ENCODE peak calls at places on chromosome 15, in five cellular contexts. B, L, G, O and U are unnamed samples.
A peak's percentile ranks its signal among the peaks of the same experiment; 100 is the strongest.

GRCh38 chr15:94305133-94305532 is 73.8 kb downstream of the MCTP2 start:
- DNase-seq in O (no peak), L (peak; percentile 9), B (no peak), G (no peak), U (no peak)

GRCh38 chr15:70932397-70932796 is 39.8 kb downstream of the LRRC49 start:
- DNase-seq in O (no peak), G (no peak), B (no peak), L (no peak), U (no peak)

GRCh38 chr15:35182841-35183479 is 97.9 kb upstream of the NANOGP8 start:
- DNase-seq in G (peak; percentile 17), L (no peak), B (no peak), O (no peak), U (no peak)

GRCh38 chr15:58568157-58568571 is 136.4 kb downstream of the LIPC start:
- DNase-seq in G (no peak), O (peak; percentile 45), L (peak; percentile 51), B (peak; percentile 76), U (no peak)

GRCh38 chr15:69090197-69090948 is 70.1 kb upstream of the GLCE start:
- DNase-seq in B (no peak), L (peak; percentile 37), G (no peak), O (peak; percentile 80), U (peak; percentile 70)

GRCh38 chr15:71334874-71335273 is 219.6 kb downstream of the THSD4 start:
- DNase-seq in L (no peak), G (no peak), B (no peak), O (no peak), U (no peak)

GRCh38 chr15:92473784-92474183 is 80.1 kb downstream of the ST8SIA2 start:
- DNase-seq in O (no peak), L (no peak), G (no peak), B (no peak), U (no peak)

GRCh38 chr15:93866996-93867395 is 364.4 kb upstream of the MCTP2 start:
- DNase-seq in L (no peak), O (no peak), G (no peak), B (no peak), U (no peak)

GRCh38 chr15:61146643-61147230 is 82.4 kb downstream of the RORA start:
- DNase-seq in O (no peak), G (no peak), B (no peak), L (no peak), U (no peak)

GRCh38 chr15:70309035-70309434 is 211.3 kb upstream of the TLE3 start:
- DNase-seq in O (no peak), L (no peak), B (no peak), G (no peak), U (no peak)

GRCh38 chr15:34644061-34644460 is 60.6 kb upstream of the GOLGA8B start:
- DNase-seq in L (peak; percentile 56), G (no peak), B (no peak), O (peak; percentile 71), U (peak; percentile 38)

GRCh38 chr15:69976366-69976994 is 121.2 kb downstream of the TLE3 start:
- DNase-seq in L (peak; percentile 35), B (no peak), G (peak; percentile 90), O (peak; percentile 71), U (peak; percentile 68)

GRCh38 chr15:71294636-71295241 is 179.5 kb downstream of the THSD4 start:
- DNase-seq in L (peak; percentile 95), B (no peak), G (no peak), O (peak; percentile 73), U (peak; percentile 98)

GRCh38 chr15:65723786-65724354 is 68.2 kb downstream of the DENND4A start:
- DNase-seq in G (no peak), L (no peak), O (no peak), B (no peak), U (no peak)

GRCh38 chr15:60731583-60732130 is 252.7 kb upstream of the ICE2 start:
- DNase-seq in G (no peak), L (no peak), B (no peak), O (no peak), U (no peak)

GRCh38 chr15:52751522-52751921 is 38.6 kb downstream of the ONECUT1 start:
- DNase-seq in G (no peak), O (no peak), B (no peak), L (no peak), U (no peak)

GRCh38 chr15:61521961-61522360 is 292.9 kb upstream of the RORA start:
- DNase-seq in O (no peak), L (no peak), B (no peak), G (no peak), U (no peak)

DNA sequence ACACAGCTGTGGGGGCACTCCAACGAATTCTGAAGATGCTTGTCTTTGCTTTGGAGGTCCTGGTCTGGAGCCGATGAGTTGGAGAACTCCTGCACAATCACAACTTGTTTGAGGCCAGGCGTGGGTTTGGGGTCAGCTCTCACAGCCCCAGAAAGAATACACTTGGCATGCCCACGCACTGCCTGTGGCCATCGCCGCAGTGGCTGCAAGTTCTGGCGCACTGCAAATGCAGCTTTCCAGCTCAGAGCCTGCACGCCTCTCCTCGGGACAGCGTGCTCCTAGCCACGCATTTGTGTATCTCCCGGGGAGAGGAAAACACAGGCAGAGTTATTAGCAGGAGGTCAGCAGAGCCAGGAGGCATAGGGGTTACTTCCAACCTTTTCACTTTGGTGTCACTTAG is 282.7 kb downstream of the ADAMTS17 start:
- DNase-seq in L (no peak), B (no peak), G (no peak), O (no peak), U (no peak)
- TF ChIP-seq CTCF in L (no peak), B (no peak), G (no peak), O (no peak), U (no peak)

DNA sequence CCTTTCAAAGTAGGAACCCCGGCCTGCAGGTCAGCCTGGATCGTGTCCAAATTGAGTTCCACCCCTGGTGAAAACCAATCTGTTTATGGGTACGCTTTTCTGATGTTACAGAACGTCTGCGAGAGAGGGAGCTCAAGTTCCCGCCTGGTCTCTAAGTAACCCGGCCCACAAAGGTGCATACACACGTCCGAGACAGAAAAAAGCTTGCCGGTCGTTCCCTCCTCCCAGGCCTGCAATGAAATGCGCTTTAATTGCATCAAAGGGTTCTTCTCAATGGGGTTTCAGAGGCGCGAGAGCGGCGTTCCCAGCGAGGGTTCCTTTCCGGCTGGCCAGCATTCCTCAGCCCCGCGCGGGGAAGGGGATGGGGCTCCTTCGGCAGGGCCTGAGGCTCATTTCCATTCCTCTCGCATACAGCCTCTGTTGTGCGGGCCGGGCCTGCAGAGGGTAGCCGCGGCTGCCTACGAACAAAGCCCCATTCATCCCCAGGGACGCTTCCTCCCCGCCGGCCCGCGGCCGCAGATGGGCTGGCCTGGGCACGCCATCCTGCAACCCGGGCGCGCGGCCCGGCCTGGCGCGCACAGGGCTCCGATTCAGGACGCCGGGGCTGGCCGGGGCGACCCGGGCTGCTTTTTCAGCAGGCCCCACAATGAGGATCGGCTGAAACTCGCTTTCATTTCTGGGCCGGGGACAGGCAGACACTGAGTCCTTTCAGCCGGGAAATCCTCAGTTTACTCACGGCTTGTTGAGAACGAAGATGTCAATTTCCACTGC is 138.3 kb downstream of the TMCO5A start:
- DNase-seq in L (peak; percentile 88), O (peak; percentile 81), B (no peak), G (peak; percentile 60), U (peak; percentile 82)
- TF ChIP-seq CTCF in L (no peak), O (peak; percentile 25), B (peak; percentile 9), G (peak; percentile 31), U (peak; percentile 21)

GRCh38 chr15:42493694-42494093 is 1.7 kb upstream of the SNAP23 start:
- DNase-seq in B (no peak), G (no peak), O (no peak), L (no peak), U (no peak)

GRCh38 chr15:42491540-42492225 is 742 bp upstream of the ZNF106 start:
- DNase-seq in L (peak; percentile 41), B (no peak), O (peak; percentile 69), G (no peak), U (peak; percentile 16)

GRCh38 chr15:42494998-42495360 is 455 bp upstream of the SNAP23 start:
- DNase-seq in O (peak; percentile 81), B (no peak), G (no peak), L (peak; percentile 64), U (peak; percentile 62)

GRCh38 chr15:42490246-42490742 is 647 bp downstream of the ZNF106 start:
- DNase-seq in B (no peak), L (peak; percentile 25), G (no peak), O (peak; percentile 23), U (no peak)

DNA sequence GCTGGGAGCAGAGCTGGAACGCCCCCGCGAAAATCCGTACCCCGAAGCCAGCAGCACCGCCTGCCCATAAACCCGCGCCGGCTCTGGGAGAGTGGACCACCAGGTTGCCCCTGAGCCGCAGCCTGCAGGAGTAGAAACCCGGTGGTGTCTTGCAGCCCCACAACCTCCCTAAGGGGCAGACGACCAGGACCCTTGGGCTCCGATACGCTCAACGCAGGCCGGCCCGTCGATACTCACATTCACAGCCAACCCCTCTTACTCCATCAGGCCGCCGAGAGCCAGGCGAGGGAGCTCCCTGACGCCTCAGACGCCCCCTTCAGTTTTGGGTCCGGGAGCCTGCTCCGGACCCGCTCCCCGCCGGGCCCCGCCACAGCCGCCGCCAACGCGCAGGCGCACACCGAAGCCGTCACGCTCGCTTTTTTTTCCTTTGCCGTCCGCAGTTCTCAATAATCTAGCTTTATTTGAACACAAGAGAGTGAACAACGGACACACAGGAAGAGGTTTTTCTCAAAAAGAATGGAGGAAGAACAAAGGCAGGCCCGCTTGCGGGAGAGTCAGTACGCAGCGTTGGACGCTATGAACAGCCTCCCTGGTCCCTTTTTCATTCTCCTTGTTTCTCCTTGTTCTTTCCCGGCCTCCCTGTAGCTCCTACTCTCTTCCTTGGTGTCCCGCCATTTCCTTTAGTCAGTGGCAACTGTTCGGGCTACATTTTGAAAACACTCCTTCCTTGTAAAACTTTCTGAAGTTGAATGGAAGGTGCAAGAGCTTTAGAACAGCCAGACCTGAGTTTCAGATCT is at the start of gene ZNF106:
- DNase-seq in B (peak; percentile 56), G (peak; percentile 92), O (peak; percentile 93), L (peak; percentile 84), U (peak; percentile 89)
- TF ChIP-seq CTCF in B (peak; percentile 11), G (no peak), O (no peak), L (no peak), U (no peak)

GRCh38 chr15:85010472-85011209 is 29.0 kb downstream of the PDE8A start:
- DNase-seq in O (peak; percentile 79), G (no peak), L (no peak), B (no peak), U (no peak)
- TF ChIP-seq CTCF in O (peak; percentile 46), G (no peak), L (no peak), B (peak; percentile 14), U (no peak)

DNA sequence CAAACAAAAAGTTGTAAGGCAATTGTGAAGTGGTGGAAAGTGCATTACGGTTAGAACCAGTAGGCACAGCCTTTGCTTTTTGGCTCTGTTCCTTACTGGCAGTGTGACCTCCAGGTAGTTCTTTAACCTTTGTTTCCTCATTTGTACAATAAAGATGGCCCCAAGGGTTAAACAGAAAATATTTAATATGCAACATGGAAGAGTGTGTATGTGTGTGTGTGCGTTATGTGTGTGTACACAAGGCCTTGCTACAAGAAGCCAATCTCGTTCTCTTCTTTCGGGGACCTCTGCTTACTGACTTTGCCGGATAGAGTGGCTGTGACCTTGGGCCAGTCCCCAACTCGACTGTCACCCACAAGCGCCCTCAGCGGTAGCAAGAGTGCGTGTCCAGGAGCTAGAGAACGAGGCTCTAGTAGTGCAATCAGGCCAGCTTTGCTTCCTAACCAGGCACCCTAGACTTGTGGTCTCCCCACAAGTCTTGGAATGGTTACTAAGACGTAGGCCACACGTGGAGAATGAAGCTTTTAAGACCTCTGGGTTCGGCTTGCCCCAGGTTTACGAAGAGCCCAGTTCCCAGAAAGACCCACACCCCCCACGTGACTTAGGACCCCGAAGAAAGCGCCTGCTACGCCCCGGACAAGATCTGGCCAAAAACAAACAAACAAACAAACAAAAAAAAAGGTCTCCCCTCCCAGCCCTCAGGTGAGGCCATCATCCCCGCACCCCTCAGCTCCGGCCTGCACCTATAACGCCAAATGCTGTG is 593 bp downstream of the CIAO2A start:
- DNase-seq in G (peak; percentile 51), O (peak; percentile 53), L (peak; percentile 38), B (no peak), U (peak; percentile 36)
- TF ChIP-seq CTCF in G (no peak), O (peak; percentile 10), L (no peak), B (peak; percentile 29), U (no peak)

GRCh38 chr15:75362642-75363249 is 5.7 kb downstream of the MAN2C1 start:
- DNase-seq in G (no peak), B (no peak), L (no peak), O (no peak), U (no peak)
- TF ChIP-seq CTCF in G (no peak), B (no peak), L (no peak), O (no peak), U (no peak)